ENCODE peak calls at places on chromosomes 11 and 22, in seven cellular contexts. B is activated naive CD8-positive, alpha-beta T cell treated with anti-CD3 and anti-CD28 coated beads, Interleukin-2, amount 50 U/mL, for 24 hours; S is WERI-Rb-1; P is KBM-7; M is A549; N is activated T-cell treated with anti-CD3 and anti-CD28 coated beads, Interleukin-2, amount 50 U/mL, for 72 hours; C is EL. U is an unnamed sample.

GRCh38 chr11:92678212-92678611 is 291.2 kb upstream of the MTNR1B start:
- DNase-seq in B (no peak), M (no peak), S (no peak), N (no peak), P (no peak), C (no peak), U (no peak)

GRCh38 chr11:107785401-107785800 is 73.2 kb downstream of the SLC35F2 start:
- DNase-seq in S (no peak), N (peak), M (no peak), P (no peak), B (peak), C (peak), U (no peak)

GRCh38 chr11:130241697-130242096 is 73.0 kb downstream of the ZBTB44 start:
- DNase-seq in B (no peak), C (no peak), S (no peak), P (no peak), M (no peak), N (no peak), U (no peak)

GRCh38 chr11:14537134-14537599 is 17.0 kb upstream of the PSMA1 start:
- DNase-seq in S (peak), N (peak), B (peak), C (peak), M (peak), P (peak), U (peak)

GRCh38 chr22:19717691-19718254 is 3.5 kb downstream of the SEPTIN5 start:
- DNase-seq in P (peak), M (peak), S (peak), C (peak), B (peak), N (peak), U (peak)

GRCh38 chr22:45413368-45414211 is at the start of the genes RIBC2 and SMC1B:
- DNase-seq in S (peak), N (peak), C (peak), P (no peak), B (peak), M (peak), U (peak)

GRCh38 chr11:369336-370018 is at the start of gene B4GALNT4:
- DNase-seq in N (peak), C (no peak), B (no peak), P (no peak), M (peak), S (peak), U (peak)

GRCh38 chr22:47307326-47307725 is 544.9 kb downstream of the TBC1D22A start:
- DNase-seq in M (no peak), N (no peak), C (peak), S (no peak), P (peak), B (no peak), U (peak)

U was measured in astrocyte of the hippocampus.